ENCODE peak calls at places on chromosomes 2 and 18, in six cellular contexts. One of them, this sample, is unnamed.

GRCh38 chr2:181077128-181077709 is 96.8 kb downstream of the UBE2E3 start:
- DNase-seq in glutamatergic neuron: no peak
- DNase-seq in activated naive CD8-positive, alpha-beta T cell treated with anti-CD3 and anti-CD28 coated beads, Interleukin-2, amount 50 U/mL, for 24 hours: no peak
- DNase-seq in hypothalamus: no peak
- DNase-seq in central memory CD8-positive, alpha-beta T cell: peak
- DNase-seq in GM12864: peak
- DNase-seq in this sample: peak

GRCh38 chr18:23340661-23341060 is 112.4 kb upstream of the RIOK3 start:
- DNase-seq in glutamatergic neuron: no peak
- DNase-seq in hypothalamus: no peak
- DNase-seq in central memory CD8-positive, alpha-beta T cell: no peak
- DNase-seq in GM12864: no peak
- DNase-seq in activated naive CD8-positive, alpha-beta T cell treated with anti-CD3 and anti-CD28 coated beads, Interleukin-2, amount 50 U/mL, for 24 hours: no peak
- DNase-seq in this sample: peak

GRCh38 chr2:231597014-231597611 is 4.4 kb downstream of the TEX44 start:
- DNase-seq in central memory CD8-positive, alpha-beta T cell: no peak
- DNase-seq in hypothalamus: peak
- DNase-seq in activated naive CD8-positive, alpha-beta T cell treated with anti-CD3 and anti-CD28 coated beads, Interleukin-2, amount 50 U/mL, for 24 hours: no peak
- DNase-seq in GM12864: peak
- DNase-seq in glutamatergic neuron: no peak
- DNase-seq in this sample: no peak

GRCh38 chr18:48939368-48940097 is 11.2 kb downstream of the SMAD7 start:
- DNase-seq in hypothalamus: no peak
- DNase-seq in central memory CD8-positive, alpha-beta T cell: no peak
- DNase-seq in glutamatergic neuron: no peak
- DNase-seq in activated naive CD8-positive, alpha-beta T cell treated with anti-CD3 and anti-CD28 coated beads, Interleukin-2, amount 50 U/mL, for 24 hours: no peak
- DNase-seq in GM12864: no peak
- DNase-seq in this sample: no peak

GRCh38 chr2:17680119-17680518 is 73.5 kb downstream of the SMC6 start:
- DNase-seq in hypothalamus: no peak
- DNase-seq in glutamatergic neuron: no peak
- DNase-seq in central memory CD8-positive, alpha-beta T cell: no peak
- DNase-seq in GM12864: no peak
- DNase-seq in activated naive CD8-positive, alpha-beta T cell treated with anti-CD3 and anti-CD28 coated beads, Interleukin-2, amount 50 U/mL, for 24 hours: no peak
- DNase-seq in this sample: no peak

GRCh38 chr18:25672490-25672889 is 320.5 kb upstream of the ZNF521 start:
- DNase-seq in central memory CD8-positive, alpha-beta T cell: no peak
- DNase-seq in hypothalamus: no peak
- DNase-seq in glutamatergic neuron: peak
- DNase-seq in GM12864: no peak
- DNase-seq in activated naive CD8-positive, alpha-beta T cell treated with anti-CD3 and anti-CD28 coated beads, Interleukin-2, amount 50 U/mL, for 24 hours: no peak
- DNase-seq in this sample: peak

GRCh38 chr2:96970248-96970875 is 16.0 kb downstream of the FAM178B start:
- DNase-seq in glutamatergic neuron: no peak
- DNase-seq in hypothalamus: no peak
- DNase-seq in central memory CD8-positive, alpha-beta T cell: no peak
- DNase-seq in activated naive CD8-positive, alpha-beta T cell treated with anti-CD3 and anti-CD28 coated beads, Interleukin-2, amount 50 U/mL, for 24 hours: no peak
- DNase-seq in GM12864: no peak
- DNase-seq in this sample: peak

GRCh38 chr2:28586864-28587263 is 91.0 kb downstream of the PLB1 start:
- DNase-seq in glutamatergic neuron: no peak
- DNase-seq in central memory CD8-positive, alpha-beta T cell: peak
- DNase-seq in activated naive CD8-positive, alpha-beta T cell treated with anti-CD3 and anti-CD28 coated beads, Interleukin-2, amount 50 U/mL, for 24 hours: peak
- DNase-seq in hypothalamus: no peak
- DNase-seq in GM12864: no peak
- DNase-seq in this sample: no peak

This sample was measured in NCI-H69.